ENCODE peak calls at places on chromosomes 5 and 9, in nine cellular contexts. Q is mesothelial cell of epicardium, A is epithelial cell of esophagus, W is AG09319, X is esophagus squamous epithelium, T is H9, Z is MCF 10A, E is astrocyte of the spinal cord, Y is RWPE1. H is an unnamed sample.

GRCh38 chr5:178305801-178306200 is 73.2 kb upstream of the PHYKPL start:
- DNase-seq in X (no peak), Y (no peak), T (no peak), W (no peak), Q (no peak), E (no peak), A (no peak), Z (no peak), H (no peak)

GRCh38 chr5:6475626-6476312 is 27.1 kb downstream of the UBE2QL1 start:
- DNase-seq in X (no peak), A (no peak), T (peak; percentile 95), Y (no peak), W (no peak), E (no peak), Z (no peak), Q (no peak), H (peak; percentile 72)

GRCh38 chr5:3392306-3392939 is 203.2 kb upstream of the IRX1 start:
- DNase-seq in X (no peak), Z (no peak), T (no peak), A (no peak), Q (no peak), E (no peak), Y (no peak), W (no peak), H (no peak)

GRCh38 chr5:133933169-133933509 is 35.3 kb downstream of the C5orf15 start:
- DNase-seq in T (no peak), W (no peak), E (peak; percentile 7), Y (no peak), Z (no peak), Q (no peak), A (no peak), X (no peak), H (no peak)

GRCh38 chr5:35313296-35313695 is 83.0 kb upstream of the PRLR start:
- DNase-seq in Z (peak; percentile 90), W (no peak), E (peak; percentile 35), Q (no peak), Y (peak; percentile 49), T (no peak), A (peak; percentile 54), X (no peak), H (no peak)

GRCh38 chr5:26700759-26701384 is 337.5 kb downstream of the CDH9 start:
- DNase-seq in Y (peak; percentile 59), Q (no peak), W (no peak), A (peak; percentile 42), X (no peak), E (peak; percentile 39), T (peak; percentile 28), Z (peak; percentile 75), H (peak; percentile 46)

GRCh38 chr9:132743886-132744544 is 73.8 kb downstream of the GTF3C4 start:
- DNase-seq in Z (no peak), E (no peak), Q (no peak), A (no peak), T (no peak), Y (no peak), X (no peak), W (no peak), H (no peak)

GRCh38 chr9:120710110-120710981 is 3.9 kb downstream of the MEGF9 start:
- DNase-seq in A (peak; percentile 43), Z (peak; percentile 79), X (no peak), Q (no peak), E (peak; percentile 59), T (no peak), W (peak; percentile 42), Y (peak; percentile 82), H (no peak)

GRCh38 chr5:124675921-124676846 is 70.3 kb downstream of the ZNF608 start:
- DNase-seq in X (no peak), Z (no peak), Y (no peak), A (no peak), E (no peak), Q (no peak), T (no peak), W (no peak), H (no peak)

GRCh38 chr5:177369050-177369912 is 11.6 kb downstream of the RGS14 start:
- DNase-seq in W (no peak), Z (peak; percentile 71), E (no peak), T (no peak), A (peak; percentile 44), Q (no peak), Y (peak; percentile 74), X (no peak), H (peak; percentile 49)

GRCh38 chr5:75886706-75887105 is 169.5 kb upstream of the POC5 start:
- DNase-seq in W (no peak), Y (no peak), T (no peak), Z (peak; percentile 53), Q (no peak), X (no peak), A (peak; percentile 62), E (peak; percentile 1), H (no peak)

GRCh38 chr9:35603986-35604577 is 980 bp upstream of the TESK1 start:
- DNase-seq in W (peak; percentile 99), Y (peak; percentile 100), E (peak; percentile 100), X (peak; percentile 98), Z (peak; percentile 99), Q (peak; percentile 98), T (peak; percentile 100), A (peak; percentile 100), H (peak; percentile 99)

GRCh38 chr9:35604578-35605335 is at the start of gene TESK1:
- DNase-seq in X (no peak), A (peak; percentile 83), Y (peak; percentile 95), E (peak; percentile 58), T (peak; percentile 90), Z (peak; percentile 78), Q (peak; percentile 77), W (no peak), H (peak; percentile 88)

GRCh38 chr9:35606726-35607125 is 1.7 kb downstream of the TESK1 start:
- DNase-seq in Y (no peak), Q (no peak), E (no peak), T (no peak), X (no peak), Z (no peak), A (no peak), W (no peak), H (no peak)

GRCh38 chr9:35606138-35606504 is 1.1 kb downstream of the TESK1 start:
- DNase-seq in A (no peak), X (no peak), Y (no peak), T (no peak), Z (no peak), E (no peak), Q (no peak), W (no peak), H (no peak)

DNA sequence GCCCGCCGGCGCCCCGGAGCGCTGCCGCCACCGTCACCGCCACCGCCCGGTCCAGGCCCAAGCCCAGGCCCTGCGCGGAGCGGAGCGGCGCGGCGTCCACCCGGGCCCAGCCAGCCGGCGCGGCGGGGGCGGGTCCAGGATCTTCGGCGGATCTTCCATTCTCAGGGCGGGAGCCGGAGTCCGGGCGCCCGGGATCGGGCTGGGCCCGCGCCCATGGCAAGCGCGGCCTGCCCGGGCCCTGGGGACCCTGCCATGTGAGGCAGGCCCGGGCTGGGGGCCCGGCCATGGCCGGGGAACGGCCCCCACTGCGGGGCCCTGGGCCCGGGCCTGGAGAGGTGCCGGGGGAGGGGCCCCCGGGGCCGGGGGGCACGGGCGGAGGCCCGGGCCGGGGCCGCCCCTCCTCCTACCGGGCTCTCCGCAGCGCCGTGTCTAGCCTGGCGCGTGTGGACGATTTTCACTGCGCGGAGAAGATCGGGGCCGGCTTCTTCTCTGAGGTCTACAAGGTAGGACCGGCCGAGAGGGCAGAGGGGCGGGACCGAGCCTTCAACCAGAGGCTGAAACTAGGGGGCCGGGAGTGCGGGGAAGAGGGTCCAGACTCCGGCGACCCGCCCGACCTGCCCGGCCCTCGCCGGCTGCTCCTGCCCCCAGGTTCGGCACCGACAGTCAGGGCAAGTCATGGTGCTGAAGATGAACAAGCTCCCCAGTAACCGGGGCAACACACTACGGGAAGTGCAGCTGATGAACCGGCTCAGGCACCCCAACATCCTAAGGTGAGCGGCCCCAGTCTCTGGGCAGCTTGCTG is 475 bp downstream of the TESK1 start:
- DNase-seq in T (no peak), W (no peak), Z (peak; percentile 11), A (peak; percentile 23), E (no peak), X (no peak), Y (peak; percentile 42), Q (peak; percentile 51), H (peak; percentile 51)
- TF ChIP-seq CTCF in T (no peak), W (no peak), Z (no peak), A (no peak), E (no peak), X (no peak), Y (no peak), Q (no peak), H (no peak)

GRCh38 chr9:23492126-23493002 is 333.7 kb downstream of the ELAVL2 start:
- DNase-seq in Y (peak; percentile 42), X (no peak), Q (no peak), W (no peak), A (peak; percentile 80), T (peak; percentile 39), Z (peak; percentile 58), E (peak; percentile 65), H (peak; percentile 17)
- TF ChIP-seq CTCF in Y (peak; percentile 71), X (no peak), Q (no peak), W (peak; percentile 48), A (peak; percentile 85), T (peak; percentile 77), Z (peak; percentile 37), E (peak; percentile 76), H (peak; percentile 70)

DNA sequence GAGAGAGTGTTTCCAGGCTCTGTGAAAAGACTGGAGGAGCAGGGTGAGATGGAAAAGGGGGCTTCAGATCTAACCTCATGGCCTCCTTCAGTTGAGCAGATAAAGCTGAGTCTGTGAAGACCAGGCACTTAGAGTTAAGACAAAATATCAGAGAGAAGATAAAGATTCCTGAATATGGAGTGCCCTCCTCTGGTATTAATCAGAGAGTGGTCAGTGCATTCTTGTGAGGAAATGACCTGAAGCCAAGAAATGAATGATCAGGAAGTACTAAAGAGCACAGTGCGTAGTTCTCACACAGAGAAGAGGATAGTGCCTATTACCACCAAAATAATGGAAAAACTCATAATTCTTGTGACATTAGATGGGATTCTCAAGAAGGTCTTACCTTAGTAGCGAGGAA is 1417.0 kb upstream of the ACO1 start:
- DNase-seq in A (peak; percentile 30), X (no peak), W (no peak), T (no peak), Y (peak; percentile 11), Z (peak; percentile 27), E (peak; percentile 9), Q (no peak), H (no peak)
- TF ChIP-seq CTCF in A (no peak), X (no peak), W (no peak), T (peak; percentile 33), Y (peak; percentile 8), Z (peak; percentile 41), E (no peak), Q (no peak), H (no peak)

GRCh38 chr9:90775657-90776056 is 26.0 kb upstream of the SYK start:
- DNase-seq in E (no peak), T (no peak), Y (no peak), Q (no peak), Z (no peak), W (no peak), X (no peak), A (no peak), H (no peak)

GRCh38 chr9:90774682-90775081 is 26.9 kb upstream of the SYK start:
- DNase-seq in Y (no peak), A (peak; percentile 31), T (no peak), E (no peak), Q (no peak), W (no peak), X (no peak), Z (no peak), H (no peak)

GRCh38 chr9:90770927-90771326 is 30.7 kb upstream of the SYK start:
- DNase-seq in E (no peak), Y (no peak), W (no peak), Q (no peak), A (peak; percentile 20), Z (no peak), X (no peak), T (no peak), H (no peak)

GRCh38 chr9:90772381-90772780 is 29.2 kb upstream of the SYK start:
- DNase-seq in A (no peak), Q (no peak), E (no peak), Y (no peak), T (no peak), W (no peak), X (no peak), Z (no peak), H (no peak)

GRCh38 chr9:90773593-90773992 is 28.0 kb upstream of the SYK start:
- DNase-seq in Q (no peak), T (no peak), Y (peak; percentile 62), W (no peak), A (peak; percentile 34), E (no peak), X (no peak), Z (peak; percentile 24), H (no peak)
- TF ChIP-seq CTCF in Q (no peak), T (peak; percentile 68), Y (peak; percentile 49), W (no peak), A (peak; percentile 61), E (peak; percentile 21), X (no peak), Z (peak; percentile 32), H (peak; percentile 34)